ENCODE peak calls at places on chromosomes 6 and 20, in ten cellular contexts. G is hepatocyte, I is astrocyte, U is A549, F is GM12878, A is neural progenitor cell, X is mammary epithelial cell, S is endothelial cell of umbilical vein, P is GM23248, O is fibroblast of lung. H is an unnamed sample.

GRCh38 chr20:1434571-1435336 is 31.9 kb downstream of the NSFL1C start:
- DNase-seq in I (peak; percentile 90), F (peak; percentile 78), A (no peak), S (peak; percentile 92), G (no peak), O (peak; percentile 95), P (peak; percentile 91), X (peak; percentile 89), U (no peak), H (peak; percentile 92)

GRCh38 chr6:43355862-43356590 is 13.4 kb downstream of the ZNF318 start:
- DNase-seq in U (peak; percentile 7), F (no peak), I (no peak), A (peak; percentile 31), G (peak; percentile 40), P (peak; percentile 40), S (peak; percentile 24), O (peak; percentile 2), X (no peak), H (peak; percentile 27)

GRCh38 chr6:84897874-84898635 is 133.7 kb upstream of the TBX18 start:
- DNase-seq in P (peak; percentile 82), X (peak; percentile 48), S (peak; percentile 87), F (no peak), I (peak; percentile 10), O (peak; percentile 89), G (no peak), U (peak; percentile 21), A (no peak), H (no peak)

GRCh38 chr20:47438464-47439381 is 63.0 kb upstream of the NCOA3 start:
- DNase-seq in S (no peak), I (peak; percentile 57), G (peak; percentile 58), O (no peak), P (no peak), F (peak; percentile 75), U (no peak), A (no peak), X (peak; percentile 52), H (peak; percentile 85)

GRCh38 chr6:143099647-143100046 is 39.0 kb downstream of the AIG1 start:
- DNase-seq in I (no peak), G (no peak), U (no peak), O (no peak), P (no peak), F (no peak), S (no peak), A (no peak), X (no peak), H (no peak)

GRCh38 chr6:99412065-99412464 is 13.0 kb downstream of the PNISR start:
- DNase-seq in I (no peak), X (no peak), G (no peak), F (no peak), U (no peak), P (no peak), O (no peak), A (no peak), S (no peak), H (no peak)

GRCh38 chr20:25024171-25024570 is 31.6 kb upstream of the APMAP start:
- DNase-seq in P (no peak), S (no peak), A (no peak), G (no peak), X (no peak), U (no peak), O (no peak), F (no peak), I (no peak), H (no peak)

GRCh38 chr6:106823732-106824351 is 150.7 kb downstream of the CD24 start:
- DNase-seq in P (no peak), I (no peak), F (no peak), U (no peak), X (no peak), A (no peak), S (no peak), O (no peak), G (peak; percentile 73), H (no peak)

GRCh38 chr6:52910091-52910490 is 593 bp upstream of the GSTA3 start:
- DNase-seq in O (no peak), I (peak; percentile 18), U (no peak), S (no peak), A (no peak), F (no peak), G (no peak), P (no peak), X (no peak), H (no peak)

GRCh38 chr6:93305088-93305487 is 114.3 kb downstream of the EPHA7 start:
- DNase-seq in X (no peak), I (no peak), F (no peak), S (no peak), A (no peak), P (no peak), G (no peak), U (no peak), O (no peak), H (no peak)

GRCh38 chr6:89034586-89035251 is 45.8 kb upstream of the PNRC1 start:
- DNase-seq in U (no peak), P (peak; percentile 95), I (peak; percentile 62), X (peak; percentile 98), O (peak; percentile 95), S (no peak), F (no peak), A (peak; percentile 20), G (peak; percentile 52), H (no peak)

GRCh38 chr6:33207569-33208088 is 671 bp upstream of the RING1 start:
- DNase-seq in P (peak; percentile 86), I (no peak), S (peak; percentile 60), X (peak; percentile 39), A (peak; percentile 74), O (peak; percentile 57), F (no peak), U (no peak), G (peak; percentile 80), H (peak; percentile 32)

GRCh38 chr6:77883849-77884248 is 231.0 kb downstream of the MEI4 start:
- DNase-seq in G (no peak), P (no peak), O (no peak), U (no peak), F (no peak), X (no peak), S (peak; percentile 74), I (no peak), A (no peak), H (no peak)

GRCh38 chr6:163340201-163340887 is 74.2 kb upstream of the QKI start:
- DNase-seq in P (no peak), S (no peak), F (no peak), G (no peak), U (no peak), X (no peak), I (peak; percentile 51), A (no peak), O (no peak), H (no peak)

GRCh38 chr20:25279403-25279802 is 31.5 kb downstream of the PYGB start:
- DNase-seq in U (no peak), X (no peak), S (no peak), F (no peak), P (no peak), A (no peak), G (no peak), O (no peak), I (peak; percentile 12), H (no peak)

GRCh38 chr20:32285621-32286334 is 8.3 kb downstream of the KIF3B start:
- DNase-seq in X (peak; percentile 32), P (peak; percentile 72), A (no peak), I (peak; percentile 34), U (no peak), F (peak; percentile 84), G (peak; percentile 45), S (no peak), O (peak; percentile 57), H (peak; percentile 88)
- H3K4me2 ChIP-seq in X (no peak overlapping the region), P (no peak overlapping the region), A (no peak overlapping the region), I (no peak overlapping the region), U (peak overlapping the region; percentile 25), F (peak overlapping the region; percentile 73), G (peak overlapping the region; percentile 45), S (no peak overlapping the region), O (peak overlapping the region; percentile 21), H (peak overlapping the region; percentile 74)

GRCh38 chr6:113649276-113649675 is 207.9 kb upstream of the MARCKS start:
- DNase-seq in I (peak; percentile 56), O (no peak), U (no peak), P (no peak), S (no peak), X (peak; percentile 93), G (no peak), F (no peak), A (no peak), H (no peak)
- H3K4me3 ChIP-seq in I (no peak overlapping the region), O (no peak overlapping the region), U (no peak overlapping the region), P (no peak overlapping the region), S (no peak overlapping the region), X (peak overlapping the region; percentile 10), G (no peak overlapping the region), F (peak overlapping the region; percentile 56), A (no peak overlapping the region), H (no peak overlapping the region)

GRCh38 chr6:31378062-31378720 is 21.2 kb upstream of the HLA-B start:
- DNase-seq in U (no peak), O (no peak), I (no peak), F (no peak), X (no peak), S (no peak), P (no peak), A (no peak), G (peak; percentile 43), H (no peak)
- H3K4me2 ChIP-seq in U (no peak overlapping the region), O (no peak overlapping the region), I (no peak overlapping the region), F (no peak overlapping the region), X (no peak overlapping the region), S (no peak overlapping the region), P (no peak overlapping the region), A (no peak overlapping the region), G (no peak overlapping the region), H (no peak overlapping the region)

GRCh38 chr20:49460131-49460530 is 22.3 kb downstream of the KCNB1 start:
- DNase-seq in I (no peak), G (no peak), S (no peak), F (no peak), O (no peak), A (no peak), P (no peak), X (no peak), U (no peak), H (no peak)
- H3K4me3 ChIP-seq in I (no peak overlapping the region), G (no peak overlapping the region), S (no peak overlapping the region), F (no peak overlapping the region), O (no peak overlapping the region), A (no peak overlapping the region), P (no peak overlapping the region), X (no peak overlapping the region), U (no peak overlapping the region), H (no peak overlapping the region)

DNA sequence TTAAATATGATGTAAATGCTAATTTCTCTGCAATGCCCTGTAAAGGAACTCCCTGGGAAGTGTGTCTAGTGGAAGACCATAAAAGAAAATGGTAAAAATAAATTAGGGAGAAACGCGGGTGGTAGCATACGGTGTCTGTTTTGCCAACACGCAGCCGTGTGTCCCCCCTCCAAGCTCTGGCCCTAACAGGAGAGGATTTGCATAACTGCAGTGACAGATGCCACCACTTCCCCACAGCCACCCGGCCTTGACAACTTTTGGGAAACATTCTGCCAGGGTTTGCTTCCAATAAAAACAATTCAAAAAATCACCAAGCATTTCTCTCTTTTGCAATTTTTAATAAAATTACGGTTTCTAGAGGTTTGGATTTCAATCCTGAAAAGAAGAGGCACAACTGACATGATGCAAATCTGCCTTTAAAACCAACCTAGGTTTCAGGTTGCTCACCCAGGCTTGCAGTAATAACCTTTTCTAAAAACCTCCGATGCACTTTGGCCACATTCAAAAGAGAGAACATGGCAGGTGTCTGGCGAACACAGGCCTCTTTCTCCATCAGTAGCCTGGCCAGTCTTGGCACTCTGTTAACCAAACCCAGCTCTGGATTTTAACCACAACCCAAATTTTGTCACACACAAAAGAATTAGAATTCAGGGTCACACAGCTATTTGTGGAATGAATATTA is 55.6 kb upstream of the MAFB start:
- DNase-seq in U (no peak), F (no peak), I (no peak), X (no peak), G (no peak), A (no peak), P (no peak), O (no peak), S (no peak), H (peak; percentile 82)
- H3K4me2 ChIP-seq in U (no peak overlapping the region), F (no peak overlapping the region), I (no peak overlapping the region), X (no peak overlapping the region), G (no peak overlapping the region), A (no peak overlapping the region), P (no peak overlapping the region), O (no peak overlapping the region), S (no peak overlapping the region), H (peak overlapping the region; percentile 68)